ENCODE peak calls at places on chromosomes 7 and 10, in four cellular contexts. H is HepG2, A is SK-N-SH, F is GM12878. E is an unnamed sample.

GRCh38 chr10:1056326-1057105 is at the start of gene WDR37:
- DNase-seq in H (peak), A (peak), F (no peak), E (peak)

GRCh38 chr10:102508506-102508905 is 4.7 kb downstream of the SUFU start:
- DNase-seq in H (no peak), A (no peak), F (no peak), E (no peak)

GRCh38 chr10:19332304-19332703 is 283.7 kb downstream of the MALRD1 start:
- DNase-seq in H (no peak), A (no peak), F (no peak), E (no peak)

GRCh38 chr7:2573747-2574146 is 15.0 kb downstream of the IQCE start:
- DNase-seq in H (no peak), A (no peak), F (no peak), E (no peak)

GRCh38 chr10:43752682-43753081 is 104.0 kb upstream of the ZNF32 start:
- DNase-seq in H (no peak), A (no peak), F (no peak), E (no peak)

GRCh38 chr7:33982425-33982786 is 77.1 kb downstream of the BMPER start:
- DNase-seq in H (no peak), A (no peak), F (no peak), E (peak)

GRCh38 chr10:110821508-110821907 is 50.2 kb upstream of the PDCD4 start:
- DNase-seq in H (no peak), A (no peak), F (no peak), E (no peak)

GRCh38 chr7:72781161-72781560 is 46.8 kb downstream of the TYW1B start:
- DNase-seq in H (no peak), A (no peak), F (no peak), E (no peak)

GRCh38 chr10:129964611-129965417 is 740 bp upstream of the EBF3 start:
- DNase-seq in H (no peak), A (no peak), F (no peak), E (no peak)

GRCh38 chr10:3122486-3123205 is 49.9 kb downstream of the PITRM1 start:
- DNase-seq in H (no peak), A (no peak), F (no peak), E (no peak)

GRCh38 chr7:150941351-150941982 is 36.7 kb downstream of the KCNH2 start:
- DNase-seq in H (no peak), A (no peak), F (no peak), E (no peak)

GRCh38 chr7:44159824-44160630 is 18.9 kb upstream of the MYL7 start:
- DNase-seq in H (no peak), A (no peak), F (no peak), E (no peak)

GRCh38 chr7:4868493-4868892 is 6.7 kb upstream of the PAPOLB start:
- DNase-seq in H (no peak), A (no peak), F (no peak), E (no peak)

GRCh38 chr10:114905450-114905849 is 32.5 kb upstream of the TRUB1 start:
- DNase-seq in H (peak), A (no peak), F (no peak), E (peak)

GRCh38 chr10:58358314-58358933 is 23.6 kb downstream of the UBE2D1 start:
- DNase-seq in H (no peak), A (no peak), F (no peak), E (no peak)

GRCh38 chr7:151243411-151244155 is 4.9 kb downstream of the SMARCD3 start:
- DNase-seq in H (no peak), A (no peak), F (no peak), E (no peak)

GRCh38 chr7:135326636-135327280 is 93.1 kb downstream of the STRA8 start:
- DNase-seq in H (no peak), A (no peak), F (no peak), E (no peak)

GRCh38 chr7:151452141-151452571 is 12.2 kb upstream of the CRYGN start:
- DNase-seq in H (no peak), A (peak), F (no peak), E (no peak)

GRCh38 chr10:30027057-30028005 is 32.1 kb downstream of the JCAD start:
- DNase-seq in H (no peak), A (no peak), F (peak), E (peak)

GRCh38 chr10:76231258-76231934 is 800.0 kb downstream of the LRMDA start:
- DNase-seq in H (no peak), A (no peak), F (no peak), E (no peak)

GRCh38 chr7:43757073-43757720 is 1.3 kb upstream of the BLVRA start:
- DNase-seq in H (no peak), A (no peak), F (no peak), E (no peak)

GRCh38 chr10:79386637-79387465 is 39.6 kb downstream of the PPIF start:
- DNase-seq in H (no peak), A (peak), F (no peak), E (no peak)

GRCh38 chr10:59720377-59720776 is 10.7 kb upstream of the SLC16A9 start:
- DNase-seq in H (no peak), A (no peak), F (no peak), E (no peak)

GRCh38 chr7:17069146-17069545 is 187.4 kb upstream of the AGR3 start:
- DNase-seq in H (no peak), A (no peak), F (no peak), E (no peak)

GRCh38 chr10:71995880-71996597 is 31.8 kb downstream of the CHST3 start:
- DNase-seq in H (no peak), A (no peak), F (no peak), E (no peak)

GRCh38 chr7:80918406-80918805 is 445 bp downstream of the SEMA3C start:
- DNase-seq in H (no peak), A (no peak), F (no peak), E (no peak)

GRCh38 chr7:139867847-139868246 is 38.8 kb downstream of the TBXAS1 start:
- DNase-seq in H (no peak), A (no peak), F (no peak), E (no peak)

GRCh38 chr10:120098242-120098930 is 205.9 kb downstream of the SEC23IP start:
- DNase-seq in H (no peak), A (peak), F (no peak), E (no peak)

GRCh38 chr10:59736749-59737148 is 16.5 kb downstream of the MRLN start:
- DNase-seq in H (no peak), A (no peak), F (no peak), E (no peak)

GRCh38 chr7:135930565-135931423 is 46.4 kb downstream of the MTPN start:
- DNase-seq in H (no peak), A (peak), F (no peak), E (peak)

GRCh38 chr10:80529604-80530003 is 8.1 kb upstream of the SH2D4B start:
- DNase-seq in H (no peak), A (no peak), F (no peak), E (no peak)

GRCh38 chr10:129039406-129040345 is 427.4 kb upstream of the MGMT start:
- DNase-seq in H (no peak), A (no peak), F (no peak), E (no peak)

GRCh38 chr10:17001297-17001744 is 128.3 kb downstream of the CUBN start:
- DNase-seq in H (no peak), A (no peak), F (no peak), E (no peak)

GRCh38 chr10:89115876-89116627 is 91.1 kb downstream of the CH25H start:
- DNase-seq in H (no peak), A (no peak), F (no peak), E (peak)

GRCh38 chr10:122342293-122343134 is 32.0 kb upstream of the PLEKHA1 start:
- DNase-seq in H (peak), A (peak), F (no peak), E (peak)

GRCh38 chr7:45937301-45937700 is 16.2 kb upstream of the IGFBP3 start:
- DNase-seq in H (no peak), A (no peak), F (no peak), E (no peak)

GRCh38 chr10:112663181-112663879 is 216.3 kb downstream of the VTI1A start:
- DNase-seq in H (peak), A (no peak), F (no peak), E (peak)

GRCh38 chr7:1704326-1705241 is 34.5 kb downstream of the ELFN1 start:
- DNase-seq in H (no peak), A (peak), F (no peak), E (no peak)

GRCh38 chr10:77715081-77715480 is 77.5 kb upstream of the KCNMA1 start:
- DNase-seq in H (peak), A (no peak), F (no peak), E (peak)
- TF ChIP-seq CTCF in H (peak), A (peak), F (peak), E (peak)

DNA sequence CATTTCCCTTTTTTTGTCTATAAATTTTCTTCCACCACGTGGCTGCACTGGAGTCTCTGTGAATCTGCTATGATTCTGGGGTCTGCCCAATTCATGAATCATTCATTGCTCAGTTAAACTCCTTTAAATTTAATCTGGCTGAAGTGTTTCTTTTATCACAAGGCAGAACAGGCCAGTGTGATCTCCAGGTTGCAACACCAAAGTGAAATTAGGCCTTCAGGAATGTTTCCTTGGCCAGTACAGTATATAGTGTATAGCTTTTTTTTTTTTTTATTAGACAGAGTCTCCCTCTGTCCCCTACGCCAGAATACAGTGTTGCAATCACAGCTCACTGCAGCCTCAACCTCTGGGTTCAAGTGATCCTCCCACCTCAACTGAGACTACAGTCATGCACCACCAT is 53.4 kb downstream of the DNAJC12 start:
- DNase-seq in H (no peak), A (no peak), F (no peak), E (no peak)
- TF ChIP-seq PBX3 in H (no peak), A (no peak), F (no peak), E (no peak)

GRCh38 chr7:36420307-36420706 is 30.6 kb downstream of the ANLN start:
- DNase-seq in H (no peak), A (no peak), F (no peak), E (no peak)
- TF ChIP-seq CTCF in H (no peak), A (no peak), F (no peak), E (no peak)

DNA sequence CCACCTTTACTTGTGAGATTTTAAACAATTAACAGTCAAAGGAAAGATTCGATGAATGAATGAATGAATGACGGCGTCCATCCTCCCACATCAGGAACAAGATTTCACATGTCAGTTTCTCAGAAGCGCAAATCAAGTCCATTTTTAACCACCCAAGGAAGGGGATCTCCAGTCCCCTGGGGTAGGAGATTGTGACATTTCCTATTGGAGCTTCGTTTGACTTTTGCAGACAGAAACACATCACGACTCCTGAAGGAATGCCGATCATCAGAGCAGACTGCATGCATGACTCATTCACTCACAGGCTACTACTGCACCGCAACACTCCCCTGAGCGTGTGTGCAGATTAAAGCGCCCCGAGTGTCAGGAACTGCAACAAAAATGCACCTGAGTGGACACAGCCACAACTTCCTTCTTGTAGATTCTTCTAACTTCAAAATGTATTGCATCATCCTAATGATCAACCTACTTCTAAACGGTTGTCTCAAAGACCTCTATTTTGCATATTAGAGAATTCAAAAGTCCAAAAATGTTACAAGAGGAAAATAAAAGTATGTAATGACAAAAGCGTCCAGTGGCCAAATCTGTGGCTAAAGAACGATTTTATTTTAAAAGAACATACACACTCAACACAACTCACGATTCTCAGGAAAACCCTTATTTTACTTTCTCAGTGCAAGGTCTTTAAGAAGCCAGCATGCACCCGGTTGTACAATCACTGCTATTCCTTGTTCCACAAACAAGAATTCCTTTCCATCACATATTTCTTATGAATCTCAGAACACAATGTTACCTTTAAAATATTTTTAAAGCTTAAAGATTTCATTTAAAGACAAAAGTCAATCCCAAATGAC is 172.6 kb downstream of the FAM107B start:
- DNase-seq in H (peak), A (no peak), F (peak), E (peak)
- TF ChIP-seq PBX3 in H (no peak), A (no peak), F (no peak), E (no peak)

GRCh38 chr7:42289473-42289872 is 52.5 kb upstream of the GLI3 start:
- DNase-seq in H (no peak), A (no peak), F (no peak), E (no peak)

GRCh38 chr7:42283553-42283952 is 46.5 kb upstream of the GLI3 start:
- DNase-seq in H (no peak), A (no peak), F (no peak), E (no peak)

GRCh38 chr7:42285383-42285824 is 48.4 kb upstream of the GLI3 start:
- DNase-seq in H (no peak), A (no peak), F (no peak), E (no peak)
- TF ChIP-seq CTCF in H (no peak), A (no peak), F (no peak), E (no peak)